ENCODE peak calls at places on chromosome 1, in nine cellular contexts. X is NCI-H446; W is stimulated activated CD8-positive, alpha-beta memory T cell treated with anti-CD3 and anti-CD28 coated beads, Interleukin-2, amount 100 ng/mL, for 1 hour; M is esophagus squamous epithelium; T is anterior cingulate cortex; F is stomach; Y is iPS DF 6.9; H is stimulated activated CD4-positive, alpha-beta T cell treated with anti-CD3 and anti-CD28 coated beads, Interleukin-2, amount 100 ng/mL, for 24 hours; E is activated naive CD8-positive, alpha-beta T cell treated with anti-CD3 and anti-CD28 coated beads for 36 hours. C is an unnamed sample.
A peak's percentile ranks its signal among the peaks of the same experiment; 100 is the strongest.

GRCh38 chr1:115452600-115453329 is 114.7 kb upstream of the NGF start:
- DNase-seq in E (no peak), F (no peak), H (no peak), M (no peak), T (no peak), Y (no peak), W (no peak), X (no peak), C (no peak)

GRCh38 chr1:116531917-116532316 is 38.9 kb downstream of the CD58 start:
- DNase-seq in X (no peak), W (no peak), T (no peak), E (no peak), F (no peak), M (no peak), Y (no peak), H (no peak), C (no peak)

GRCh38 chr1:186531561-186532165 is 70.7 kb upstream of the PDC start:
- DNase-seq in E (no peak), T (no peak), Y (no peak), F (no peak), M (no peak), W (no peak), H (no peak), X (no peak), C (no peak)

GRCh38 chr1:2136386-2136821 is 58.2 kb downstream of the FAAP20 start:
- DNase-seq in F (no peak), W (no peak), H (no peak), Y (no peak), X (no peak), M (no peak), T (no peak), E (no peak), C (no peak)

GRCh38 chr1:6358144-6358624 is 35.4 kb downstream of the ACOT7 start:
- DNase-seq in M (no peak), T (no peak), H (no peak), F (no peak), Y (no peak), W (no peak), E (no peak), X (no peak), C (no peak)

GRCh38 chr1:9626201-9626608 is 25.3 kb upstream of the PIK3CD start:
- DNase-seq in H (peak; percentile 14), T (no peak), W (no peak), E (peak; percentile 44), X (no peak), Y (no peak), M (no peak), F (no peak), C (no peak)

GRCh38 chr1:55547441-55547840 is 332.3 kb upstream of the USP24 start:
- DNase-seq in Y (no peak), M (no peak), W (no peak), X (no peak), E (no peak), F (no peak), T (no peak), H (no peak), C (no peak)

GRCh38 chr1:89068291-89068690 is 3.3 kb upstream of the GBP1 start:
- DNase-seq in M (no peak), H (no peak), T (no peak), X (no peak), W (no peak), E (no peak), Y (no peak), F (no peak), C (no peak)

GRCh38 chr1:78683079-78683478 is 33.4 kb downstream of the IFI44 start:
- DNase-seq in M (no peak), T (no peak), W (no peak), H (no peak), E (no peak), F (no peak), X (no peak), Y (no peak), C (no peak)